ENCODE peak calls at places on chromosomes 7 and 10, in nine cellular contexts. S is transverse colon, X is K562, F is A549, B is testis, A is tibial nerve, N is prostate gland, O is adrenal gland, D is stomach. K is an unnamed sample.
A peak's percentile ranks its signal among the peaks of the same experiment; 100 is the strongest.

GRCh38 chr7:41193738-41194287 is 509.1 kb downstream of the INHBA start:
- DNase-seq in O (no peak), F (no peak), D (no peak), B (no peak), S (no peak), A (no peak), X (no peak), N (no peak), K (no peak)

GRCh38 chr7:33762153-33762902 is 143.0 kb upstream of the BMPER start:
- DNase-seq in O (no peak), N (no peak), B (no peak), A (no peak), S (no peak), F (no peak), X (no peak), D (no peak), K (no peak)

GRCh38 chr10:84012831-84013458 is 126.4 kb upstream of the GHITM start:
- DNase-seq in B (no peak), X (no peak), F (no peak), D (no peak), N (no peak), A (no peak), S (no peak), O (no peak), K (no peak)

GRCh38 chr10:124174071-124174566 is 80.7 kb upstream of the CHST15 start:
- DNase-seq in X (no peak), A (no peak), F (no peak), N (no peak), B (no peak), S (no peak), O (no peak), D (no peak), K (no peak)

GRCh38 chr7:128453836-128454804 is 1.6 kb upstream of the HILPDA start:
- DNase-seq in N (no peak), D (peak; percentile 88), B (peak; percentile 90), S (peak; percentile 68), X (peak; percentile 23), O (peak; percentile 81), A (peak; percentile 77), F (no peak), K (peak; percentile 63)

GRCh38 chr7:130853503-130854279 is 119.7 kb upstream of the KLF14 start:
- DNase-seq in S (no peak), X (no peak), O (no peak), F (peak; percentile 86), B (no peak), N (no peak), D (no peak), A (no peak), K (no peak)

GRCh38 chr7:32115831-32116230 is 45.6 kb upstream of the PDE1C start:
- DNase-seq in D (no peak), F (no peak), O (no peak), X (no peak), B (no peak), S (no peak), N (no peak), A (no peak), K (no peak)

GRCh38 chr10:81978238-81978637 is 103.2 kb downstream of the NRG3 start:
- DNase-seq in D (no peak), O (no peak), X (peak; percentile 21), F (peak; percentile 13), B (no peak), S (no peak), N (no peak), A (no peak), K (no peak)

GRCh38 chr7:51477819-51478218 is 161.2 kb upstream of the COBL start:
- DNase-seq in O (no peak), D (no peak), N (no peak), F (no peak), X (no peak), B (no peak), S (no peak), A (no peak), K (no peak)

GRCh38 chr10:36621346-36621745 is 504.1 kb upstream of the ANKRD30A start:
- DNase-seq in N (no peak), D (no peak), S (no peak), B (no peak), F (no peak), A (no peak), O (no peak), X (no peak), K (no peak)

GRCh38 chr7:118080947-118081346 is 103.0 kb upstream of the LSM8 start:
- DNase-seq in S (no peak), N (no peak), A (no peak), X (peak; percentile 81), O (no peak), F (peak; percentile 57), B (no peak), D (no peak), K (no peak)

GRCh38 chr10:59880019-59880717 is 26.2 kb downstream of the CCDC6 start:
- DNase-seq in A (no peak), O (no peak), D (no peak), N (no peak), S (no peak), F (no peak), X (no peak), B (no peak), K (no peak)

GRCh38 chr7:81439591-81439990 is 330.3 kb downstream of the HGF start:
- DNase-seq in N (no peak), D (no peak), O (no peak), X (no peak), F (no peak), S (no peak), A (no peak), B (no peak), K (no peak)

GRCh38 chr10:16984242-16984641 is 145.4 kb downstream of the CUBN start:
- DNase-seq in N (no peak), X (no peak), D (no peak), A (no peak), F (no peak), O (no peak), S (no peak), B (no peak), K (no peak)

GRCh38 chr10:74825371-74826141 is 844 bp upstream of the KAT6B start:
- DNase-seq in X (no peak), S (peak; percentile 54), A (peak; percentile 16), B (peak; percentile 46), D (peak; percentile 43), O (no peak), F (no peak), N (no peak), K (peak; percentile 70)
- TF ChIP-seq POLR2A in X (peak; percentile 29), S (peak; percentile 4), A (peak; percentile 38), B (no peak), D (no peak), O (peak; percentile 29), F (peak; percentile 40), N (peak; percentile 44), K (peak; percentile 31)

GRCh38 chr7:159031750-159032149 is 112.9 kb downstream of the VIPR2 start:
- DNase-seq in X (no peak), O (no peak), S (peak; percentile 6), B (peak; percentile 17), N (no peak), D (no peak), F (no peak), A (no peak), K (peak; percentile 30)
- H3K9me3 ChIP-seq in X (no peaks in the 10 kb centered on the region), O (no peaks in the 10 kb centered on the region), S (no peaks in the 10 kb centered on the region), B (no peaks in the 10 kb centered on the region), N (no peaks in the 10 kb centered on the region), D (no peaks in the 10 kb centered on the region), F (no peaks in the 10 kb centered on the region), A (no peaks in the 10 kb centered on the region), K (no peaks in the 10 kb centered on the region)

DNA sequence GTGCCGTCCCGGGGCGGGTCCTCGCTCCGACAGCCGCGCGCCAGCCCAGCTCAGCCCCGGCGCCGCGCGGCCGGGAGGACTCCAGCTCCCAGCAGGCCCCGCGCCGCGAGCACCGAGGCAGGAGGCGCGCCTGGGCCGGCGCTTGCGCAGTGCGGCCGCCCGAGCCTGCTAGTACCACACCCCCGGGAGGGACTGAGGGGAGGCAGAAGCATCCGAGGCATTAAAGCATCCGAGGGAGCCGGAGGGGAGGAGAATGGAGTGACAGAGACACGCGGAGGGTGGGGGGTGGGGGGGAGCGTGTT is at the start of gene GRK5:
- DNase-seq in O (peak; percentile 93), A (peak; percentile 93), X (peak; percentile 92), S (peak; percentile 95), B (peak; percentile 94), N (peak; percentile 90), F (peak; percentile 96), D (peak; percentile 96), K (peak; percentile 98)
- TF ChIP-seq POLR2A in O (peak; percentile 79), A (peak; percentile 80), X (no peak), S (peak; percentile 9), B (no peak), N (peak; percentile 51), F (peak; percentile 69), D (no peak), K (peak; percentile 70)

GRCh38 chr10:1474376-1475094 is 262.8 kb downstream of the ADARB2 start:
- DNase-seq in N (no peak), D (no peak), B (no peak), X (no peak), A (no peak), F (no peak), S (no peak), O (no peak), K (no peak)

GRCh38 chr10:1476106-1476803 is 261.1 kb downstream of the ADARB2 start:
- DNase-seq in O (no peak), S (no peak), N (no peak), F (no peak), A (no peak), B (no peak), D (no peak), X (no peak), K (no peak)

GRCh38 chr10:1473874-1474273 is 263.5 kb downstream of the ADARB2 start:
- DNase-seq in F (no peak), X (no peak), S (no peak), D (no peak), N (no peak), A (no peak), O (no peak), B (no peak), K (no peak)

GRCh38 chr10:1477578-1477977 is 259.7 kb downstream of the ADARB2 start:
- DNase-seq in N (no peak), A (no peak), F (no peak), D (no peak), X (no peak), S (no peak), O (no peak), B (no peak), K (no peak)

DNA sequence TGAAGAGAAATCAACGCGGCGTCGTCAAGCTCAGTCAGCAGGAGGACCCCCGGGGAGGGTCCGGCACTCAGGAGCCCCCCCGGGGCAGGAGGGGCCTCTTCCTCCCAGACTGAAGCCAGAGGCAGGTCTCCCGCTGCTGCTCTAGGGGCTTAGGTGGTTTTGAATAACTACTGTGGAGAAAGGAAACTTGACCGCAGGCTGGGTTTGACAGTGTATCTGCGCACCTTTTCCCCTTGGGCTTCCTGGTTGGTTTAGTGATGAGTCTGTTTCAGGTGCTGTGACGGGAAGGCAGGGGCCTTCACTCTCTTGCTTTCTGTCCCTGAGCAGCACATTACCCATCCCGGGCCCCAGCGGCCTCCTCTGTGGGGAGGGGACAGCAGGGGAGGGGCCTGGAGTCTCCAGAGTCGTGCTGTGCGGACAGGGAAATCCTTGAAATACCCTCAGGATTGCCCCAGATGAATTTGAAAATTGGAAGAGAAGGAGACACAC is 262.2 kb downstream of the ADARB2 start:
- DNase-seq in S (no peak), X (no peak), N (no peak), B (no peak), O (no peak), F (no peak), D (no peak), A (no peak), K (no peak)
- H3K9me3 ChIP-seq in S (no peaks in the 10 kb centered on the region), X (no peaks in the 10 kb centered on the region), N (no peaks in the 10 kb centered on the region), B (no peaks in the 10 kb centered on the region), O (no peaks in the 10 kb centered on the region), F (no peaks in the 10 kb centered on the region), D (no peaks in the 10 kb centered on the region), A (peaks cover 20% of the 10 kb centered on the region), K (no peaks in the 10 kb centered on the region)

K was measured in Peyer's patch.